ENCODE peak calls at places on chromosome 11, in ten cellular contexts. One of them, this sample, is unnamed.

GRCh38 chr11:107397357-107397756 is 60.3 kb downstream of the CWF19L2 start:
- DNase-seq in AG04449: no peak
- DNase-seq in ELR: no peak
- DNase-seq in activated CD8-positive, alpha-beta memory T cell treated with anti-CD3 and anti-CD28 coated beads for 1 hour: no peak
- DNase-seq in GM03348: no peak
- DNase-seq in SK-N-SH: no peak
- DNase-seq in epithelial cell of esophagus: peak; percentile 65
- DNase-seq in foreskin keratinocyte: peak; percentile 25
- DNase-seq in Kasumi-1: no peak
- DNase-seq in Caco-2: peak; percentile 57
- DNase-seq in this sample: no peak

GRCh38 chr11:78214331-78215194 is 25.8 kb downstream of the USP35 start:
- DNase-seq in AG04449: no peak
- DNase-seq in ELR: no peak
- DNase-seq in activated CD8-positive, alpha-beta memory T cell treated with anti-CD3 and anti-CD28 coated beads for 1 hour: no peak
- DNase-seq in GM03348: no peak
- DNase-seq in SK-N-SH: no peak
- DNase-seq in epithelial cell of esophagus: no peak
- DNase-seq in foreskin keratinocyte: no peak
- DNase-seq in Kasumi-1: no peak
- DNase-seq in Caco-2: no peak
- DNase-seq in this sample: no peak

GRCh38 chr11:128763224-128763623 is 69.4 kb downstream of the FLI1 start:
- DNase-seq in AG04449: no peak
- DNase-seq in ELR: no peak
- DNase-seq in activated CD8-positive, alpha-beta memory T cell treated with anti-CD3 and anti-CD28 coated beads for 1 hour: no peak
- DNase-seq in GM03348: no peak
- DNase-seq in SK-N-SH: no peak
- DNase-seq in epithelial cell of esophagus: no peak
- DNase-seq in foreskin keratinocyte: no peak
- DNase-seq in Kasumi-1: peak; percentile 74
- DNase-seq in Caco-2: no peak
- DNase-seq in this sample: no peak

GRCh38 chr11:70569996-70570692 is 171.8 kb downstream of the CTTN start:
- DNase-seq in AG04449: no peak
- DNase-seq in ELR: no peak
- DNase-seq in activated CD8-positive, alpha-beta memory T cell treated with anti-CD3 and anti-CD28 coated beads for 1 hour: no peak
- DNase-seq in GM03348: no peak
- DNase-seq in SK-N-SH: no peak
- DNase-seq in epithelial cell of esophagus: no peak
- DNase-seq in foreskin keratinocyte: no peak
- DNase-seq in Kasumi-1: no peak
- DNase-seq in Caco-2: no peak
- DNase-seq in this sample: no peak

GRCh38 chr11:133619973-133620372 is 87.7 kb upstream of the OPCML start:
- DNase-seq in AG04449: no peak
- DNase-seq in ELR: no peak
- DNase-seq in activated CD8-positive, alpha-beta memory T cell treated with anti-CD3 and anti-CD28 coated beads for 1 hour: no peak
- DNase-seq in GM03348: no peak
- DNase-seq in SK-N-SH: peak; percentile 29
- DNase-seq in epithelial cell of esophagus: peak; percentile 2
- DNase-seq in foreskin keratinocyte: no peak
- DNase-seq in Kasumi-1: no peak
- DNase-seq in Caco-2: peak; percentile 16
- DNase-seq in this sample: no peak

GRCh38 chr11:73524774-73525173 is 73.1 kb downstream of the FAM168A start:
- DNase-seq in AG04449: no peak
- DNase-seq in ELR: no peak
- DNase-seq in activated CD8-positive, alpha-beta memory T cell treated with anti-CD3 and anti-CD28 coated beads for 1 hour: no peak
- DNase-seq in GM03348: no peak
- DNase-seq in SK-N-SH: no peak
- DNase-seq in epithelial cell of esophagus: no peak
- DNase-seq in foreskin keratinocyte: no peak
- DNase-seq in Kasumi-1: no peak
- DNase-seq in Caco-2: no peak
- DNase-seq in this sample: no peak

GRCh38 chr11:94740975-94741707 is 27.0 kb upstream of the AMOTL1 start:
- DNase-seq in AG04449: no peak
- DNase-seq in ELR: peak; percentile 80
- DNase-seq in activated CD8-positive, alpha-beta memory T cell treated with anti-CD3 and anti-CD28 coated beads for 1 hour: no peak
- DNase-seq in GM03348: peak; percentile 78
- DNase-seq in SK-N-SH: peak; percentile 82
- DNase-seq in epithelial cell of esophagus: peak; percentile 80
- DNase-seq in foreskin keratinocyte: peak; percentile 55
- DNase-seq in Kasumi-1: peak; percentile 58
- DNase-seq in Caco-2: peak; percentile 64
- DNase-seq in this sample: no peak

GRCh38 chr11:134753805-134754130 is 341.7 kb upstream of the B3GAT1 start:
- DNase-seq in AG04449: no peak
- DNase-seq in ELR: no peak
- DNase-seq in activated CD8-positive, alpha-beta memory T cell treated with anti-CD3 and anti-CD28 coated beads for 1 hour: no peak
- DNase-seq in GM03348: no peak
- DNase-seq in SK-N-SH: no peak
- DNase-seq in epithelial cell of esophagus: no peak
- DNase-seq in foreskin keratinocyte: no peak
- DNase-seq in Kasumi-1: no peak
- DNase-seq in Caco-2: no peak
- DNase-seq in this sample: no peak

This sample was measured in non-pigmented ciliary epithelial cell.